ENCODE peak calls at places on chromosomes 1 and 21, in ten cellular contexts. Z, M, F, B, U, W, O, I, C and L are unnamed samples.

GRCh38 chr1:186530104-186530503 is 69.2 kb upstream of the PDC start:
- DNase-seq in Z (no peak), M (no peak), F (no peak), B (no peak), U (no peak), W (no peak), O (no peak), I (no peak), C (no peak), L (no peak)

GRCh38 chr1:10626011-10626731 is 151.4 kb downstream of the PEX14 start:
- DNase-seq in Z (no peak), M (no peak), F (peak; percentile 47), B (no peak), U (no peak), W (no peak), O (no peak), I (no peak), C (no peak), L (peak; percentile 48)

GRCh38 chr21:46627726-46628125 is 7.7 kb upstream of the PRMT2 start:
- DNase-seq in Z (no peak), M (no peak), F (no peak), B (no peak), U (no peak), W (no peak), O (no peak), I (no peak), C (no peak), L (no peak)

GRCh38 chr1:204623365-204623893 is 62.1 kb downstream of the LRRN2 start:
- DNase-seq in Z (no peak), M (peak; percentile 51), F (no peak), B (peak; percentile 71), U (peak; percentile 53), W (peak; percentile 95), O (no peak), I (no peak), C (no peak), L (no peak)

GRCh38 chr1:63621698-63622097 is 28.5 kb downstream of the PGM1 start:
- DNase-seq in Z (no peak), M (no peak), F (no peak), B (no peak), U (no peak), W (no peak), O (no peak), I (no peak), C (no peak), L (peak; percentile 84)

GRCh38 chr1:2882968-2883696 is 81.6 kb upstream of the TTC34 start:
- DNase-seq in Z (no peak), M (peak; percentile 70), F (no peak), B (no peak), U (no peak), W (no peak), O (no peak), I (no peak), C (no peak), L (no peak)

GRCh38 chr1:231628207-231628876 is 1.8 kb downstream of the DISC1 start:
- DNase-seq in Z (no peak), M (no peak), F (no peak), B (peak; percentile 91), U (no peak), W (no peak), O (no peak), I (no peak), C (no peak), L (no peak)

GRCh38 chr1:25484096-25484495 is 53.4 kb downstream of the MACO1 start:
- DNase-seq in Z (peak; percentile 71), M (no peak), F (no peak), B (no peak), U (peak; percentile 21), W (no peak), O (no peak), I (no peak), C (no peak), L (peak; percentile 81)

GRCh38 chr1:35637401-35637809 is 3.9 kb downstream of the PSMB2 start:
- DNase-seq in Z (no peak), M (no peak), F (no peak), B (peak; percentile 28), U (no peak), W (no peak), O (no peak), I (peak; percentile 25), C (no peak), L (no peak)

GRCh38 chr1:21013510-21013909 is 163.2 kb downstream of the EIF4G3 start:
- DNase-seq in Z (no peak), M (no peak), F (no peak), B (peak; percentile 59), U (no peak), W (no peak), O (no peak), I (no peak), C (no peak), L (no peak)

GRCh38 chr21:33268736-33269441 is 2.7 kb downstream of the IL10RB start:
- DNase-seq in Z (peak; percentile 99), M (no peak), F (no peak), B (peak; percentile 29), U (peak; percentile 97), W (no peak), O (no peak), I (peak; percentile 96), C (no peak), L (no peak)

GRCh38 chr1:47689894-47690293 is 252.1 kb downstream of the FOXD2 start:
- DNase-seq in Z (peak; percentile 20), M (no peak), F (peak; percentile 74), B (no peak), U (no peak), W (no peak), O (no peak), I (no peak), C (no peak), L (peak; percentile 12)

GRCh38 chr1:26373281-26373680 is 731 bp upstream of the ZNF683 start:
- DNase-seq in Z (no peak), M (no peak), F (no peak), B (no peak), U (no peak), W (no peak), O (no peak), I (no peak), C (no peak), L (no peak)

GRCh38 chr1:85328713-85329376 is 52.4 kb upstream of the BCL10 start:
- DNase-seq in Z (no peak), M (no peak), F (no peak), B (peak; percentile 97), U (no peak), W (no peak), O (no peak), I (no peak), C (no peak), L (no peak)

GRCh38 chr1:163094589-163094988 is 25.4 kb downstream of the RGS4 start:
- DNase-seq in Z (no peak), M (no peak), F (no peak), B (no peak), U (no peak), W (no peak), O (no peak), I (no peak), C (no peak), L (no peak)

GRCh38 chr1:163093169-163093568 is 24.0 kb downstream of the RGS4 start:
- DNase-seq in Z (no peak), M (no peak), F (no peak), B (no peak), U (no peak), W (no peak), O (no peak), I (no peak), C (no peak), L (no peak)

GRCh38 chr1:163093579-163093978 is 24.4 kb downstream of the RGS4 start:
- DNase-seq in Z (no peak), M (peak; percentile 6), F (no peak), B (no peak), U (no peak), W (no peak), O (no peak), I (no peak), C (no peak), L (no peak)

GRCh38 chr1:163094182-163094581 is 25.0 kb downstream of the RGS4 start:
- DNase-seq in Z (no peak), M (no peak), F (no peak), B (no peak), U (no peak), W (no peak), O (no peak), I (no peak), C (no peak), L (no peak)

GRCh38 chr1:163090321-163090945 is 21.3 kb downstream of the RGS4 start:
- DNase-seq in Z (no peak), M (no peak), F (no peak), B (no peak), U (no peak), W (no peak), O (no peak), I (no peak), C (no peak), L (no peak)
- TF ChIP-seq EP300 in Z (no peak), M (no peak), F (no peak), B (no peak), U (no peak), W (no peak), O (no peak), I (no peak), C (no peak), L (no peak)

GRCh38 chr1:110034451-110035235 is at the start of gene STRIP1:
- DNase-seq in Z (peak; percentile 94), M (peak; percentile 94), F (peak; percentile 96), B (peak; percentile 95), U (peak; percentile 95), W (peak; percentile 95), O (peak; percentile 98), I (peak; percentile 93), C (peak; percentile 80), L (peak; percentile 96)
- TF ChIP-seq POLR2A in Z (no peak), M (peak; percentile 63), F (no peak), B (peak; percentile 64), U (peak; percentile 64), W (peak; percentile 90), O (no peak), I (peak; percentile 86), C (peak; percentile 69), L (no peak)

GRCh38 chr1:113314600-113314999 is 75.7 kb upstream of the MAGI3 start:
- DNase-seq in Z (no peak), M (no peak), F (no peak), B (no peak), U (no peak), W (no peak), O (no peak), I (no peak), C (no peak), L (no peak)
- TF ChIP-seq POLR2AphosphoS5 in Z (no peak), M (no peak), F (no peak), B (no peak), U (no peak), W (no peak), O (no peak), I (no peak), C (no peak), L (no peak)

DNA sequence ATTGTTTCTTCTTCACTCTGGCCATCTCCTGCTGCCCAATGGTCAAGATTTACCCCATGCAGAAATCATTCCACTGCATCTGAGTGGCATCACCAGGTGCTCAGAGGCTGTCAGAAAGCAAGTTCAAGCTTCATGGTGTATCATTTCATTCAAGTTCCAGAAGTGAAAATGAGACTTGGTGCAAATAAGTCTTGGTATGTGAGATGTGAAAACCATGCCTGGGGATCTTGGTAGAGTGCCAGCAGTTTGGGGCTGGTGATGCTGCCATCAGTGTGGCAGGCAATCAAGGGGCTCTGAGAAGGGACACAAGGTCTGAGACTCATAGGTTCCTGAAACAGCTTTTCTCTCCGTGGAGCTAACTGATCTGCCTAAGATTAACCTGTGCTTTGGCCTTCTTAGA is 52.0 kb downstream of the CD2 start:
- DNase-seq in Z (no peak), M (no peak), F (no peak), B (no peak), U (no peak), W (no peak), O (peak; percentile 70), I (peak; percentile 76), C (no peak), L (no peak)
- TF ChIP-seq EP300 in Z (no peak), M (no peak), F (no peak), B (no peak), U (no peak), W (no peak), O (no peak), I (no peak), C (no peak), L (no peak)